ENCODE peak calls at places on chromosomes 4 and X, in five cellular contexts. S is NCI-H1436; B is GM23338; H is activated naive CD4-positive, alpha-beta T cell; Q is dermis microvascular lymphatic vessel endothelial cell. K is an unnamed sample.

GRCh38 chr4:23839279-23839678 is 50.6 kb downstream of the PPARGC1A start:
- DNase-seq in S (no peak), B (no peak), H (no peak), Q (no peak), K (no peak)

GRCh38 chr4:2250003-2250763 is 8.3 kb upstream of the HAUS3 start:
- DNase-seq in S (no peak), B (no peak), H (no peak), Q (no peak), K (no peak)

GRCh38 chr4:60241886-60242285 is 958.2 kb upstream of the ADGRL3 start:
- DNase-seq in S (no peak), B (peak), H (no peak), Q (no peak), K (no peak)

GRCh38 chr4:56147371-56147770 is 198.6 kb downstream of the CEP135 start:
- DNase-seq in S (no peak), B (no peak), H (no peak), Q (no peak), K (no peak)

GRCh38 chr4:17335371-17335770 is 176.5 kb downstream of the QDPR start:
- DNase-seq in S (no peak), B (no peak), H (no peak), Q (no peak), K (no peak)

GRCh38 chr4:38529189-38530115 is 134.5 kb upstream of the KLF3 start:
- DNase-seq in S (peak), B (peak), H (no peak), Q (peak), K (peak)

GRCh38 chr4:22986881-22987280 is 294.1 kb downstream of the GBA3 start:
- DNase-seq in S (no peak), B (no peak), H (no peak), Q (no peak), K (no peak)

GRCh38 chr4:89152972-89153371 is 41.6 kb downstream of the TIGD2 start:
- DNase-seq in S (no peak), B (peak), H (no peak), Q (no peak), K (no peak)

GRCh38 chr4:44016582-44017421 is 431.8 kb downstream of the KCTD8 start:
- DNase-seq in S (peak), B (no peak), H (no peak), Q (no peak), K (no peak)

GRCh38 chr4:166400270-166400894 is 527.3 kb downstream of the TLL1 start:
- DNase-seq in S (peak), B (no peak), H (no peak), Q (no peak), K (no peak)

GRCh38 chr4:112225157-112225556 is 6.4 kb upstream of the AP1AR start:
- DNase-seq in S (no peak), B (no peak), H (no peak), Q (no peak), K (no peak)

GRCh38 chr4:141802324-141802723 is 165.9 kb downstream of the IL15 start:
- DNase-seq in S (no peak), B (no peak), H (no peak), Q (no peak), K (no peak)

GRCh38 chrX:14015294-14015693 is 14.4 kb downstream of the GEMIN8 start:
- DNase-seq in S (no peak), B (no peak), H (no peak), Q (no peak), K (no peak)

K was measured in thyroid gland.